ENCODE peak calls at places on chromosomes 4 and X, in six cellular contexts. One of them, this sample, is unnamed.

GRCh38 chrX:40009890-40010289 is 87.9 kb downstream of the BCOR start:
- DNase-seq in COLO829: no peak
- DNase-seq in natural killer cell: no peak
- DNase-seq in H1: no peak
- DNase-seq in T follicular helper cell: no peak
- DNase-seq in NCI-H1092 treated with DMSO at 0.1 percent for 48 hours: peak
- DNase-seq in this sample: no peak

GRCh38 chrX:103453655-103454054 is 65.6 kb downstream of the RAB40A start:
- DNase-seq in COLO829: peak
- DNase-seq in natural killer cell: no peak
- DNase-seq in H1: no peak
- DNase-seq in T follicular helper cell: no peak
- DNase-seq in NCI-H1092 treated with DMSO at 0.1 percent for 48 hours: no peak
- DNase-seq in this sample: no peak

GRCh38 chrX:152926279-152926678 is 28.4 kb downstream of the ZNF185 start:
- DNase-seq in COLO829: peak
- DNase-seq in natural killer cell: no peak
- DNase-seq in H1: no peak
- DNase-seq in T follicular helper cell: no peak
- DNase-seq in NCI-H1092 treated with DMSO at 0.1 percent for 48 hours: peak
- DNase-seq in this sample: peak

GRCh38 chrX:29662101-29662500 is 553.3 kb upstream of the MAGEB2 start:
- DNase-seq in COLO829: peak
- DNase-seq in natural killer cell: no peak
- DNase-seq in H1: no peak
- DNase-seq in T follicular helper cell: no peak
- DNase-seq in NCI-H1092 treated with DMSO at 0.1 percent for 48 hours: no peak
- DNase-seq in this sample: no peak

GRCh38 chr4:54440394-54441223 is 211.5 kb downstream of the PDGFRA start:
- DNase-seq in COLO829: peak
- DNase-seq in natural killer cell: no peak
- DNase-seq in H1: no peak
- DNase-seq in T follicular helper cell: no peak
- DNase-seq in NCI-H1092 treated with DMSO at 0.1 percent for 48 hours: peak
- DNase-seq in this sample: no peak

GRCh38 chr4:66187175-66187720 is 517.0 kb upstream of the EPHA5 start:
- DNase-seq in COLO829: no peak
- DNase-seq in natural killer cell: no peak
- DNase-seq in H1: no peak
- DNase-seq in T follicular helper cell: no peak
- DNase-seq in NCI-H1092 treated with DMSO at 0.1 percent for 48 hours: no peak
- DNase-seq in this sample: no peak

GRCh38 chr4:56250801-56251200 is 136.5 kb downstream of the AASDH start:
- DNase-seq in COLO829: no peak
- DNase-seq in natural killer cell: no peak
- DNase-seq in H1: no peak
- DNase-seq in T follicular helper cell: no peak
- DNase-seq in NCI-H1092 treated with DMSO at 0.1 percent for 48 hours: no peak
- DNase-seq in this sample: no peak

GRCh38 chr4:90137545-90137944 is 10.4 kb downstream of the CCSER1 start:
- DNase-seq in COLO829: peak
- DNase-seq in natural killer cell: no peak
- DNase-seq in H1: no peak
- DNase-seq in T follicular helper cell: no peak
- DNase-seq in NCI-H1092 treated with DMSO at 0.1 percent for 48 hours: no peak
- DNase-seq in this sample: no peak

GRCh38 chr4:118865091-118865708 is 23.5 kb upstream of the SYNPO2 start:
- DNase-seq in COLO829: peak
- DNase-seq in natural killer cell: no peak
- DNase-seq in H1: no peak
- DNase-seq in T follicular helper cell: no peak
- DNase-seq in NCI-H1092 treated with DMSO at 0.1 percent for 48 hours: peak
- DNase-seq in this sample: no peak

GRCh38 chrX:38009641-38010040 is 3.3 kb downstream of the SYTL5 start:
- DNase-seq in COLO829: no peak
- DNase-seq in natural killer cell: no peak
- DNase-seq in H1: no peak
- DNase-seq in T follicular helper cell: no peak
- DNase-seq in NCI-H1092 treated with DMSO at 0.1 percent for 48 hours: no peak
- DNase-seq in this sample: no peak

GRCh38 chr4:16085822-16086221 is 2.0 kb upstream of the PROM1 start:
- DNase-seq in COLO829: no peak
- DNase-seq in natural killer cell: no peak
- DNase-seq in H1: no peak
- DNase-seq in T follicular helper cell: no peak
- DNase-seq in NCI-H1092 treated with DMSO at 0.1 percent for 48 hours: no peak
- DNase-seq in this sample: no peak

GRCh38 chr4:124658795-124659194 is 53.7 kb downstream of the ANKRD50 start:
- DNase-seq in COLO829: no peak
- DNase-seq in natural killer cell: no peak
- DNase-seq in H1: no peak
- DNase-seq in T follicular helper cell: no peak
- DNase-seq in NCI-H1092 treated with DMSO at 0.1 percent for 48 hours: no peak
- DNase-seq in this sample: no peak

GRCh38 chrX:154696328-154697045 is 43.1 kb upstream of the CTAG2 start:
- DNase-seq in COLO829: peak
- DNase-seq in natural killer cell: no peak
- DNase-seq in H1: no peak
- DNase-seq in T follicular helper cell: no peak
- DNase-seq in NCI-H1092 treated with DMSO at 0.1 percent for 48 hours: no peak
- DNase-seq in this sample: no peak

GRCh38 chrX:111445485-111445884 is 33.5 kb upstream of the DCX start:
- DNase-seq in COLO829: peak
- DNase-seq in natural killer cell: no peak
- DNase-seq in H1: no peak
- DNase-seq in T follicular helper cell: no peak
- DNase-seq in NCI-H1092 treated with DMSO at 0.1 percent for 48 hours: peak
- DNase-seq in this sample: no peak

GRCh38 chr4:104870495-104871228 is 276.0 kb upstream of the TET2 start:
- DNase-seq in COLO829: no peak
- DNase-seq in natural killer cell: no peak
- DNase-seq in H1: no peak
- DNase-seq in T follicular helper cell: no peak
- DNase-seq in NCI-H1092 treated with DMSO at 0.1 percent for 48 hours: no peak
- DNase-seq in this sample: no peak

GRCh38 chrX:2692221-2693122 is 1.4 kb downstream of the CD99 start:
- DNase-seq in COLO829: no peak
- DNase-seq in natural killer cell: no peak
- DNase-seq in H1: no peak
- DNase-seq in T follicular helper cell: no peak
- DNase-seq in NCI-H1092 treated with DMSO at 0.1 percent for 48 hours: no peak
- DNase-seq in this sample: peak

GRCh38 chrX:72001471-72001870 is 90.8 kb downstream of the NHSL2 start:
- DNase-seq in COLO829: no peak
- DNase-seq in natural killer cell: no peak
- DNase-seq in H1: no peak
- DNase-seq in T follicular helper cell: no peak
- DNase-seq in NCI-H1092 treated with DMSO at 0.1 percent for 48 hours: no peak
- DNase-seq in this sample: no peak

GRCh38 chrX:1500701-1501624 is 36.0 kb downstream of the P2RY8 start:
- DNase-seq in COLO829: no peak
- DNase-seq in natural killer cell: peak
- DNase-seq in H1: no peak
- DNase-seq in T follicular helper cell: no peak
- DNase-seq in NCI-H1092 treated with DMSO at 0.1 percent for 48 hours: no peak
- DNase-seq in this sample: no peak

GRCh38 chrX:69321789-69322188 is 156.5 kb upstream of the PJA1 start:
- DNase-seq in COLO829: no peak
- DNase-seq in natural killer cell: no peak
- DNase-seq in H1: no peak
- DNase-seq in T follicular helper cell: no peak
- DNase-seq in NCI-H1092 treated with DMSO at 0.1 percent for 48 hours: no peak
- DNase-seq in this sample: no peak

GRCh38 chr4:16001484-16001858 is 38.5 kb upstream of the FGFBP2 start:
- DNase-seq in COLO829: peak
- DNase-seq in natural killer cell: peak
- DNase-seq in H1: peak
- DNase-seq in T follicular helper cell: peak
- DNase-seq in NCI-H1092 treated with DMSO at 0.1 percent for 48 hours: peak
- DNase-seq in this sample: peak

GRCh38 chr4:169117591-169118081 is 107.6 kb upstream of the CBR4 start:
- DNase-seq in COLO829: no peak
- DNase-seq in natural killer cell: no peak
- DNase-seq in H1: no peak
- DNase-seq in T follicular helper cell: no peak
- DNase-seq in NCI-H1092 treated with DMSO at 0.1 percent for 48 hours: no peak
- DNase-seq in this sample: no peak

GRCh38 chrX:112799425-112799824 is 41.2 kb downstream of the AMOT start:
- DNase-seq in COLO829: no peak
- DNase-seq in natural killer cell: no peak
- DNase-seq in H1: no peak
- DNase-seq in T follicular helper cell: no peak
- DNase-seq in NCI-H1092 treated with DMSO at 0.1 percent for 48 hours: no peak
- DNase-seq in this sample: no peak

GRCh38 chrX:2325076-2325784 is 175.5 kb downstream of the DHRSX start:
- DNase-seq in COLO829: no peak
- DNase-seq in natural killer cell: peak
- DNase-seq in H1: no peak
- DNase-seq in T follicular helper cell: peak
- DNase-seq in NCI-H1092 treated with DMSO at 0.1 percent for 48 hours: no peak
- DNase-seq in this sample: peak

GRCh38 chrX:72372735-72373134 is 67.0 kb upstream of the CITED1 start:
- DNase-seq in COLO829: no peak
- DNase-seq in natural killer cell: no peak
- DNase-seq in H1: no peak
- DNase-seq in T follicular helper cell: no peak
- DNase-seq in NCI-H1092 treated with DMSO at 0.1 percent for 48 hours: no peak
- DNase-seq in this sample: no peak

GRCh38 chr4:184474261-184475095 is at the start of gene IRF2:
- DNase-seq in COLO829: peak
- DNase-seq in natural killer cell: peak
- DNase-seq in H1: peak
- DNase-seq in T follicular helper cell: peak
- DNase-seq in NCI-H1092 treated with DMSO at 0.1 percent for 48 hours: peak
- DNase-seq in this sample: peak

GRCh38 chr4:81620442-81620841 is 148.7 kb upstream of the RASGEF1B start:
- DNase-seq in COLO829: no peak
- DNase-seq in natural killer cell: no peak
- DNase-seq in H1: no peak
- DNase-seq in T follicular helper cell: no peak
- DNase-seq in NCI-H1092 treated with DMSO at 0.1 percent for 48 hours: no peak
- DNase-seq in this sample: no peak

GRCh38 chr4:87949961-87950360 is 25.6 kb upstream of the SPP1 start:
- DNase-seq in COLO829: no peak
- DNase-seq in natural killer cell: no peak
- DNase-seq in H1: no peak
- DNase-seq in T follicular helper cell: no peak
- DNase-seq in NCI-H1092 treated with DMSO at 0.1 percent for 48 hours: no peak
- DNase-seq in this sample: no peak

GRCh38 chr4:124181045-124181444 is 531.5 kb downstream of the ANKRD50 start:
- DNase-seq in COLO829: no peak
- DNase-seq in natural killer cell: no peak
- DNase-seq in H1: no peak
- DNase-seq in T follicular helper cell: no peak
- DNase-seq in NCI-H1092 treated with DMSO at 0.1 percent for 48 hours: no peak
- DNase-seq in this sample: no peak

GRCh38 chrX:38880460-38880859 is 79.2 kb downstream of the MID1IP1 start:
- DNase-seq in COLO829: no peak
- DNase-seq in natural killer cell: no peak
- DNase-seq in H1: no peak
- DNase-seq in T follicular helper cell: no peak
- DNase-seq in NCI-H1092 treated with DMSO at 0.1 percent for 48 hours: peak
- DNase-seq in this sample: no peak

GRCh38 chr4:108052511-108052910 is 62.8 kb downstream of the HADH start:
- DNase-seq in COLO829: no peak
- DNase-seq in natural killer cell: no peak
- DNase-seq in H1: no peak
- DNase-seq in T follicular helper cell: no peak
- DNase-seq in NCI-H1092 treated with DMSO at 0.1 percent for 48 hours: no peak
- DNase-seq in this sample: no peak

GRCh38 chr4:24666816-24667477 is 82.6 kb upstream of the DHX15 start:
- DNase-seq in COLO829: no peak
- DNase-seq in natural killer cell: no peak
- DNase-seq in H1: no peak
- DNase-seq in T follicular helper cell: no peak
- DNase-seq in NCI-H1092 treated with DMSO at 0.1 percent for 48 hours: no peak
- DNase-seq in this sample: no peak

This sample was measured in CD14-positive monocyte.